ENCODE peak calls at places on chromosomes 7 and 10, in four cellular contexts. W is fibroblast of the conjunctiva, Q is posterior vena cava, B is cardiac septum. J is an unnamed sample.

GRCh38 chr10:24462889-24463552 is 254.1 kb downstream of the KIAA1217 start:
- DNase-seq in W (no peak), Q (no peak), B (no peak), J (no peak)

GRCh38 chr7:158912406-158912805 is 56.0 kb downstream of the DYNC2I1 start:
- DNase-seq in W (no peak), Q (no peak), B (no peak), J (no peak)

GRCh38 chr10:129924375-129925085 is 39.5 kb downstream of the EBF3 start:
- DNase-seq in W (no peak), Q (peak; percentile 36), B (peak; percentile 26), J (peak; percentile 15)

GRCh38 chr7:155466814-155467675 is 9.1 kb downstream of the EN2 start:
- DNase-seq in W (no peak), Q (no peak), B (no peak), J (no peak)

GRCh38 chr10:24920907-24921881 is 31.2 kb downstream of the PRTFDC1 start:
- DNase-seq in W (peak; percentile 80), Q (peak; percentile 93), B (no peak), J (peak; percentile 64)

GRCh38 chr10:91378061-91378460 is 32.1 kb upstream of the HECTD2 start:
- DNase-seq in W (no peak), Q (no peak), B (no peak), J (no peak)

GRCh38 chr7:160958-161725 is 31.2 kb upstream of the FAM20C start:
- DNase-seq in W (no peak), Q (peak; percentile 56), B (no peak), J (no peak)

GRCh38 chr10:59628456-59628855 is 81.2 kb downstream of the SLC16A9 start:
- DNase-seq in W (no peak), Q (no peak), B (no peak), J (no peak)

GRCh38 chr7:76062254-76062653 is 14.3 kb downstream of the MDH2 start:
- DNase-seq in W (no peak), Q (no peak), B (no peak), J (no peak)

GRCh38 chr10:133276100-133276434 is 601 bp downstream of the ADAM8 start:
- DNase-seq in W (no peak), Q (no peak), B (no peak), J (no peak)

GRCh38 chr10:115417585-115418265 is 324.6 kb downstream of the ATRNL1 start:
- DNase-seq in W (peak; percentile 55), Q (no peak), B (no peak), J (no peak)

GRCh38 chr10:101272229-101272868 is 43.1 kb upstream of the LBX1 start:
- DNase-seq in W (peak; percentile 29), Q (peak; percentile 86), B (no peak), J (no peak)

GRCh38 chr10:72340510-72340895 is 14.2 kb downstream of the DNAJB12 start:
- DNase-seq in W (no peak), Q (peak; percentile 92), B (peak; percentile 89), J (no peak)

GRCh38 chr7:142854505-142855400 is at the start of gene EPHB6:
- DNase-seq in W (no peak), Q (peak; percentile 92), B (peak; percentile 88), J (peak; percentile 93)

GRCh38 chr7:135076882-135077281 is 71.0 kb upstream of the TMEM140 start:
- DNase-seq in W (no peak), Q (no peak), B (no peak), J (no peak)

GRCh38 chr7:39098506-39098905 is 120.8 kb downstream of the POU6F2 start:
- DNase-seq in W (no peak), Q (no peak), B (no peak), J (no peak)

GRCh38 chr7:47500103-47500563 is 81.8 kb downstream of the TNS3 start:
- DNase-seq in W (no peak), Q (no peak), B (no peak), J (no peak)

GRCh38 chr7:924541-925231 is 29.8 kb downstream of the ADAP1 start:
- DNase-seq in W (no peak), Q (peak; percentile 83), B (peak; percentile 76), J (peak; percentile 57)